ENCODE peak calls at places on chromosome 1, in five cellular contexts. D, X, R, Y and C are unnamed samples.
A peak's percentile ranks its signal among the peaks of the same experiment; 100 is the strongest.

GRCh38 chr1:11600901-11601300 is 53.3 kb downstream of the FBXO2 start:
- DNase-seq in D (no peak), X (no peak), R (no peak), Y (no peak), C (no peak)

GRCh38 chr1:4425892-4426291 is 228.5 kb upstream of the AJAP1 start:
- DNase-seq in D (no peak), X (no peak), R (no peak), Y (no peak), C (no peak)

GRCh38 chr1:198678301-198678836 is 39.5 kb downstream of the PTPRC start:
- DNase-seq in D (no peak), X (no peak), R (no peak), Y (no peak), C (no peak)

GRCh38 chr1:15799004-15799867 is 8.2 kb downstream of the UQCRHL start:
- DNase-seq in D (peak; percentile 98), X (no peak), R (peak; percentile 83), Y (peak; percentile 95), C (no peak)

GRCh38 chr1:118949317-118949716 is 38.8 kb downstream of the TBX15 start:
- DNase-seq in D (peak; percentile 82), X (no peak), R (no peak), Y (peak; percentile 64), C (no peak)

GRCh38 chr1:35717911-35718476 is 690 bp downstream of the C1orf216 start:
- DNase-seq in D (peak; percentile 83), X (no peak), R (peak; percentile 17), Y (no peak), C (peak; percentile 48)

GRCh38 chr1:77026126-77026525 is 158.8 kb downstream of the ST6GALNAC5 start:
- DNase-seq in D (no peak), X (no peak), R (no peak), Y (no peak), C (no peak)

GRCh38 chr1:9538669-9539164 is 548 bp upstream of the SLC25A33 start:
- DNase-seq in D (no peak), X (no peak), R (no peak), Y (no peak), C (no peak)

GRCh38 chr1:94045465-94046056 is 75.4 kb downstream of the ABCA4 start:
- DNase-seq in D (peak; percentile 98), X (peak; percentile 24), R (peak; percentile 92), Y (peak; percentile 93), C (no peak)

GRCh38 chr1:201475915-201476669 is 7.1 kb upstream of the PHLDA3 start:
- DNase-seq in D (no peak), X (no peak), R (no peak), Y (no peak), C (no peak)

GRCh38 chr1:9687876-9688582 is 36.5 kb downstream of the PIK3CD start:
- DNase-seq in D (peak; percentile 38), X (peak; percentile 29), R (no peak), Y (no peak), C (no peak)

GRCh38 chr1:93905051-93905450 is 4.2 kb downstream of the GCLM start:
- DNase-seq in D (peak; percentile 16), X (no peak), R (no peak), Y (no peak), C (no peak)

GRCh38 chr1:207659545-207660148 is 14.7 kb downstream of the CR1L start:
- DNase-seq in D (no peak), X (no peak), R (no peak), Y (no peak), C (no peak)

GRCh38 chr1:206587904-206588303 is 24.4 kb downstream of the EIF2D start:
- DNase-seq in D (no peak), X (no peak), R (no peak), Y (no peak), C (no peak)

GRCh38 chr1:4801192-4801924 is 146.9 kb downstream of the AJAP1 start:
- DNase-seq in D (peak; percentile 19), X (no peak), R (no peak), Y (no peak), C (no peak)

GRCh38 chr1:69511426-69512192 is 56.1 kb upstream of the LRRC7 start:
- DNase-seq in D (no peak), X (no peak), R (peak; percentile 14), Y (no peak), C (no peak)

GRCh38 chr1:57623039-57623790 is 199.4 kb upstream of the DAB1 start:
- DNase-seq in D (peak; percentile 64), X (no peak), R (no peak), Y (no peak), C (no peak)

GRCh38 chr1:155081472-155082300 is 3.0 kb downstream of the EFNA3 start:
- DNase-seq in D (no peak), X (no peak), R (no peak), Y (no peak), C (no peak)

GRCh38 chr1:30034627-30035521 is 688.5 kb downstream of the MATN1 start:
- DNase-seq in D (peak; percentile 8), X (no peak), R (no peak), Y (no peak), C (no peak)

GRCh38 chr1:20368866-20369545 is 78.3 kb downstream of the VWA5B1 start:
- DNase-seq in D (no peak), X (no peak), R (no peak), Y (no peak), C (no peak)

GRCh38 chr1:186792870-186793581 is 35.7 kb upstream of the PLA2G4A start:
- DNase-seq in D (peak; percentile 36), X (no peak), R (no peak), Y (peak; percentile 5), C (no peak)

GRCh38 chr1:157937743-157938142 is 55.7 kb upstream of the KIRREL1 start:
- DNase-seq in D (no peak), X (no peak), R (no peak), Y (no peak), C (no peak)

GRCh38 chr1:64183985-64184440 is 19.4 kb upstream of the UBE2U start:
- DNase-seq in D (peak; percentile 39), X (no peak), R (peak; percentile 63), Y (peak; percentile 25), C (no peak)

GRCh38 chr1:41758904-41759548 is 159.7 kb downstream of the HIVEP3 start:
- DNase-seq in D (peak; percentile 93), X (no peak), R (peak; percentile 79), Y (no peak), C (no peak)
- TF ChIP-seq CTCF in D (no peak), X (no peak), R (no peak), Y (no peak), C (no peak)

GRCh38 chr1:97089223-97089622 is 367.6 kb downstream of the PTBP2 start:
- DNase-seq in D (no peak), X (no peak), R (no peak), Y (no peak), C (no peak)
- TF ChIP-seq CTCF in D (no peak), X (no peak), R (no peak), Y (no peak), C (no peak)

DNA sequence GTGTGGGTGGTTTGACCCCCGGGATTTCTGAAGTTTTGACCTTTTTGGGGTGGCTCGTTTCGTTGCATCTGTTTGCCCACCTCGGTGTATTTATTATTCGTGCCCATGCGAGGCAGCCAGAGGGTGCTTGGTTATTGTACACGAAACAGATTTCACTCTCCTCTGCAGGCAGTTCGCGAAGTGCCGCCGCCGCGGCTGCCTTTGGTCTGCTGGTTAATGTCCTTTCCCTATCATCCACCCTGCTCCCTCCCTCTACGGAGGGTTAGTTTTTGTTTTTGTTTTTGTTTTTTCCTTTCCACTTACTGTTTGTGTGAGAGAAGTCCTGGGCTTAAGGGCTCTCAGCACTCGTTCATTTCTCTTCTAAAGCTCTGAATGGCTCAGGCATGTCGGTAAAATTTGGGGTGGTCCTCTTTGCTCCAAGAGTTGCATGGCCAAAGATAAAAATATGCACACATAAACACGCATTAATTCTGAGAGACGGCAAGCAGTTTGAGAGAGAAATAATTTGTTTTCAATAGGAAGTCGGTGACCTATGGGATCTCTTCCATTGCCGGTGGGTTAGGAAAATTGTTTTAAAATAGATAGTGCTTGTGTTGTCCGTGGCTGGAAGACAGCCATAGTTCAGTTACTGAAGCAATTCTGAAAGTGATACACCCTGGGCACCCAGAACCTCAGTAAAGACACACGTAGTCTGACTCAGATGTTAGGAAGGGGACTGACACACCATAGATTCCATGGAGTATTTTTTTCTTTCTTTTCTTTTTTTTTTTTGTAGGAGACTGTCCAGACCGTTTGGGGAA is 1.2 kb downstream of the C1orf21 start:
- DNase-seq in D (peak; percentile 58), X (no peak), R (peak; percentile 51), Y (peak; percentile 44), C (no peak)
- TF ChIP-seq CTCF in D (peak; percentile 5), X (no peak), R (no peak), Y (no peak), C (no peak)

GRCh38 chr1:78565393-78565792 is 54.9 kb upstream of the IFI44L start:
- DNase-seq in D (no peak), X (no peak), R (no peak), Y (no peak), C (no peak)

GRCh38 chr1:78570539-78570938 is 49.7 kb upstream of the IFI44L start:
- DNase-seq in D (peak; percentile 10), X (no peak), R (no peak), Y (no peak), C (no peak)
- TF ChIP-seq CTCF in D (no peak), X (no peak), R (no peak), Y (no peak), C (no peak)

GRCh38 chr1:195373831-195374230 is 1234.4 kb downstream of the KCNT2 start:
- DNase-seq in D (no peak), X (no peak), R (no peak), Y (no peak), C (no peak)

DNA sequence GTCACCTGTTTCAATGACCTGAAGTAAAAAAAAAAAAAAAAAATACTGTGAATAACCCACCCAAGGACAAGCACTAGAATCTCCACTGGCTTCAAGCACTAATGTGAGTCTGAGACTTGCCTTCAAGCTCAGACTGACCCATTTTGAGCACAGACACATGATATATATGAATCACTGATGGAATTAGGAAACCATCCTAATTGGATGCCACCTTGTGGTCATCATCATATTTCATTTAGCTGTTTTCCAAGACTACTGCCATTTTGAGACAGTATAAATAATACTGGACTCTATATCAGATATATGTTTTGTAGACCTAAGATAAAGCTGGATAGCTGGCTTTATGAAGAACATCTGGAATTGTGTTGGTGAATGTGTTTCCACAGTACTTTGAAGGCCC is 1232.0 kb downstream of the KCNT2 start:
- DNase-seq in D (no peak), X (no peak), R (no peak), Y (no peak), C (no peak)
- TF ChIP-seq CTCF in D (no peak), X (no peak), R (no peak), Y (no peak), C (no peak)

GRCh38 chr1:215584389-215584788 is 17.3 kb downstream of the KCTD3 start:
- DNase-seq in D (no peak), X (no peak), R (no peak), Y (no peak), C (no peak)

GRCh38 chr1:215583185-215583692 is 16.1 kb downstream of the KCTD3 start:
- DNase-seq in D (no peak), X (no peak), R (no peak), Y (no peak), C (no peak)

DNA sequence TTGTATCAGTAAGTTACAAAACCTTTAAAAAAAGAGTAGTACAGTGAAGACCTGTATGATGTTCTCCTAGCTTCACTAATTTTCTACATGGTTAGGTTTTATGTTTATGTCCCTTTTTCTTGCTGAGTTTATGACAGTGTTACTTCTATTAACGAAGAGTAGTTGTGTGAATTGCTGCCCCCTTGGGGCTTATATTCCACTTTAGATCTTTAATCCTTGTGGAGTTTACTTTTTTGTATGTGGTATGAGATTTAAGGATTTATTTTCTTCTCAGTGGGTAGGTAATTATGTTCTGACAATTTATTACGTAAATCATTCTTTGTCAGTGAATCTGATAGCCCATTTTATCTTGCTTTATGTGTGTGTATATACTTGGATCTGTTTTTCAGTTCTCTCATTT is 14.8 kb downstream of the KCTD3 start:
- DNase-seq in D (no peak), X (no peak), R (no peak), Y (no peak), C (no peak)
- TF ChIP-seq CTCF in D (no peak), X (no peak), R (no peak), Y (no peak), C (no peak)